ENCODE peak calls at places on chromosomes 7 and 10, in five cellular contexts. One of them, this sample, is unnamed.

GRCh38 chr10:99533496-99534455 is 1.0 kb downstream of the NKX2-3 start:
- DNase-seq in endothelial cell: no peak
- DNase-seq in thoracic aorta: no peak
- DNase-seq in HT1080: no peak
- DNase-seq in NCI-H748 treated with DMSO at 0.1 percent for 48 hours: no peak
- DNase-seq in this sample: no peak

GRCh38 chr7:16889851-16890443 is 8.2 kb upstream of the AGR3 start:
- DNase-seq in endothelial cell: no peak
- DNase-seq in thoracic aorta: no peak
- DNase-seq in HT1080: peak; percentile 36
- DNase-seq in NCI-H748 treated with DMSO at 0.1 percent for 48 hours: no peak
- DNase-seq in this sample: no peak

GRCh38 chr7:73624669-73625001 is 313 bp upstream of the MLXIPL start:
- DNase-seq in endothelial cell: no peak
- DNase-seq in thoracic aorta: no peak
- DNase-seq in HT1080: no peak
- DNase-seq in NCI-H748 treated with DMSO at 0.1 percent for 48 hours: no peak
- DNase-seq in this sample: no peak

GRCh38 chr7:155226261-155227003 is 71.2 kb upstream of the INSIG1 start:
- DNase-seq in endothelial cell: no peak
- DNase-seq in thoracic aorta: no peak
- DNase-seq in HT1080: no peak
- DNase-seq in NCI-H748 treated with DMSO at 0.1 percent for 48 hours: no peak
- DNase-seq in this sample: no peak

GRCh38 chr10:33306756-33307519 is 27.5 kb downstream of the NRP1 start:
- DNase-seq in endothelial cell: no peak
- DNase-seq in thoracic aorta: no peak
- DNase-seq in HT1080: no peak
- DNase-seq in NCI-H748 treated with DMSO at 0.1 percent for 48 hours: no peak
- DNase-seq in this sample: no peak

GRCh38 chr10:59079386-59080226 is 96.8 kb upstream of the PHYHIPL start:
- DNase-seq in endothelial cell: no peak
- DNase-seq in thoracic aorta: no peak
- DNase-seq in HT1080: peak; percentile 62
- DNase-seq in NCI-H748 treated with DMSO at 0.1 percent for 48 hours: no peak
- DNase-seq in this sample: no peak

GRCh38 chr10:13787015-13787421 is 200.3 kb downstream of the PRPF18 start:
- DNase-seq in endothelial cell: peak; percentile 67
- DNase-seq in thoracic aorta: no peak
- DNase-seq in HT1080: peak; percentile 83
- DNase-seq in NCI-H748 treated with DMSO at 0.1 percent for 48 hours: no peak
- DNase-seq in this sample: no peak

GRCh38 chr7:7761974-7762769 is 43.8 kb upstream of the RPA3 start:
- DNase-seq in endothelial cell: no peak
- DNase-seq in thoracic aorta: no peak
- DNase-seq in HT1080: peak; percentile 60
- DNase-seq in NCI-H748 treated with DMSO at 0.1 percent for 48 hours: no peak
- DNase-seq in this sample: no peak

This sample was measured in HAP-1.